ENCODE peak calls at places on chromosomes 1 and 21, in four cellular contexts. G is WTC11, S is K562, Q is HepG2. T is an unnamed sample.

GRCh38 chr1:115426271-115426771 is 88.3 kb upstream of the NGF start:
- DNase-seq in S (no peak), G (no peak), Q (no peak), T (no peak)

GRCh38 chr1:5874416-5875110 is 117.7 kb downstream of the NPHP4 start:
- DNase-seq in G (no peak), Q (no peak), S (no peak), T (no peak)

GRCh38 chr1:61227857-61228557 is 145.6 kb downstream of the NFIA start:
- DNase-seq in G (no peak), S (no peak), Q (no peak), T (no peak)

GRCh38 chr1:60972841-60973364 is 109.5 kb upstream of the NFIA start:
- DNase-seq in G (no peak), S (no peak), Q (peak; percentile 75), T (no peak)

GRCh38 chr21:43825936-43826622 is 36.7 kb downstream of the RRP1 start:
- DNase-seq in Q (peak; percentile 33), G (peak; percentile 54), S (no peak), T (peak; percentile 59)

GRCh38 chr1:12081648-12082396 is 18.7 kb downstream of the TNFRSF8 start:
- DNase-seq in S (peak; percentile 73), Q (no peak), G (no peak), T (no peak)

GRCh38 chr1:3563125-3563524 is 48.2 kb downstream of the MEGF6 start:
- DNase-seq in G (no peak), S (no peak), Q (no peak), T (no peak)

GRCh38 chr1:174197547-174197946 is 38.2 kb downstream of the RABGAP1L start:
- DNase-seq in G (no peak), S (no peak), Q (no peak), T (no peak)

GRCh38 chr1:184504012-184504694 is 117.3 kb downstream of the C1orf21 start:
- DNase-seq in S (no peak), Q (no peak), G (no peak), T (no peak)

GRCh38 chr1:192559115-192560006 is 16.2 kb upstream of the RGS1 start:
- DNase-seq in G (no peak), S (no peak), Q (no peak), T (no peak)

GRCh38 chr1:172599912-172600311 is 59.0 kb upstream of the FASLG start:
- DNase-seq in Q (no peak), S (no peak), G (no peak), T (no peak)

GRCh38 chr1:236516929-236517704 is 6.7 kb upstream of the LGALS8 start:
- DNase-seq in Q (peak; percentile 93), S (no peak), G (no peak), T (no peak)

GRCh38 chr1:160625725-160626498 is 20.9 kb downstream of the SLAMF1 start:
- DNase-seq in G (no peak), S (no peak), Q (no peak), T (no peak)

GRCh38 chr1:32798191-32798590 is 19.0 kb downstream of the YARS1 start:
- DNase-seq in Q (no peak), G (no peak), S (no peak), T (no peak)

GRCh38 chr1:153563339-153563952 is 2.2 kb downstream of the S100A2 start:
- DNase-seq in S (no peak), Q (no peak), G (no peak), T (no peak)

GRCh38 chr1:47865881-47866535 is 131.2 kb downstream of the TRABD2B start:
- DNase-seq in Q (peak; percentile 68), S (no peak), G (no peak), T (no peak)

GRCh38 chr1:65177457-65177856 is 29.5 kb downstream of the AK4 start:
- DNase-seq in Q (no peak), S (no peak), G (no peak), T (no peak)

GRCh38 chr1:118535901-118536300 is 350.9 kb upstream of the SPAG17 start:
- DNase-seq in G (no peak), S (no peak), Q (no peak), T (no peak)

GRCh38 chr1:210081494-210081893 is 143.5 kb downstream of the SYT14 start:
- DNase-seq in G (no peak), S (no peak), Q (no peak), T (peak; percentile 12)

GRCh38 chr1:179038528-179039281 is 13.0 kb downstream of the FAM20B start:
- DNase-seq in G (no peak), S (no peak), Q (no peak), T (no peak)

GRCh38 chr1:206135248-206135647 is 18.1 kb upstream of the AVPR1B start:
- DNase-seq in Q (no peak), G (no peak), S (no peak), T (no peak)

GRCh38 chr1:65339866-65340483 is 30.6 kb downstream of the DNAJC6 start:
- DNase-seq in Q (peak; percentile 52), S (peak; percentile 33), G (no peak), T (no peak)

GRCh38 chr1:16993521-16994038 is 13.2 kb upstream of the MFAP2 start:
- DNase-seq in S (no peak), Q (no peak), G (no peak), T (no peak)

GRCh38 chr1:176604461-176604860 is 141.5 kb downstream of the PAPPA2 start:
- DNase-seq in Q (no peak), G (no peak), S (no peak), T (no peak)

GRCh38 chr1:77632216-77632615 is 50.2 kb downstream of the ZZZ3 start:
- DNase-seq in Q (no peak), S (no peak), G (no peak), T (no peak)

GRCh38 chr1:102798718-102799117 is 309.6 kb downstream of the COL11A1 start:
- DNase-seq in Q (no peak), S (no peak), G (no peak), T (no peak)

GRCh38 chr1:110348050-110348449 is 8.9 kb downstream of the RBM15 start:
- DNase-seq in G (no peak), S (no peak), Q (no peak), T (no peak)

GRCh38 chr1:20726932-20727745 is 5.4 kb downstream of the SH2D5 start:
- DNase-seq in G (no peak), Q (no peak), S (no peak), T (no peak)

GRCh38 chr21:40640427-40640826 is 206.5 kb downstream of the DSCAM start:
- DNase-seq in Q (no peak), G (no peak), S (no peak), T (no peak)

GRCh38 chr1:32068891-32069590 is 3.7 kb upstream of the TMEM39B start:
- DNase-seq in Q (no peak), G (no peak), S (no peak), T (no peak)

GRCh38 chr1:1757422-1758058 is 20.7 kb downstream of the NADK start:
- DNase-seq in S (no peak), Q (no peak), G (no peak), T (no peak)

GRCh38 chr1:235138821-235139220 is 10.2 kb upstream of the TOMM20 start:
- DNase-seq in G (no peak), Q (no peak), S (no peak), T (no peak)

GRCh38 chr1:17765444-17766411 is 10.6 kb downstream of the ACTL8 start:
- DNase-seq in S (no peak), G (no peak), Q (no peak), T (no peak)

GRCh38 chr1:165367375-165367993 is 11.0 kb upstream of the LMX1A start:
- DNase-seq in S (peak; percentile 90), G (peak; percentile 97), Q (peak; percentile 73), T (peak; percentile 89)
- TF ChIP-seq ELF4 in S (no peak), G (no peak), Q (no peak), T (no peak)

DNA sequence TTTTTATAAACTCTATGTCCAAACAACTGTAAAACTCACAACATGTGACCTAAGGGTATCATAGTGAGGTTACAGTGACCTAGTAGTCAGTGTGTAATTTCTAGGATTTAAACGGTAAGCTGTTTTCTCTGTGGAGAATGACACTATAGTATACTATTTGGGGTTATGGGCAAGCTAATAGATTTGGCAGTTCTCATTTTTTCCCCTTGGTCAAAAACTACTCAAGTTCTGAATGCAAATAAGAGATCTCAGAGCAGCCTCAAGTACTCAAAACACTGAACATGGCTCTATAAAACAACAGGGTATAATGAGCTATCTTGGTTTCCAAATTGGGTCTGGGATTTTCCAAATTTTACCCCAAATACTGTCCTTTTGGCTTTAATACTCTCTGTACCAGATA is 88.5 kb upstream of the HMCN1 start:
- DNase-seq in Q (no peak), S (no peak), G (no peak), T (no peak)
- TF ChIP-seq ELF4 in Q (no peak), S (no peak), G (no peak), T (no peak)

DNA sequence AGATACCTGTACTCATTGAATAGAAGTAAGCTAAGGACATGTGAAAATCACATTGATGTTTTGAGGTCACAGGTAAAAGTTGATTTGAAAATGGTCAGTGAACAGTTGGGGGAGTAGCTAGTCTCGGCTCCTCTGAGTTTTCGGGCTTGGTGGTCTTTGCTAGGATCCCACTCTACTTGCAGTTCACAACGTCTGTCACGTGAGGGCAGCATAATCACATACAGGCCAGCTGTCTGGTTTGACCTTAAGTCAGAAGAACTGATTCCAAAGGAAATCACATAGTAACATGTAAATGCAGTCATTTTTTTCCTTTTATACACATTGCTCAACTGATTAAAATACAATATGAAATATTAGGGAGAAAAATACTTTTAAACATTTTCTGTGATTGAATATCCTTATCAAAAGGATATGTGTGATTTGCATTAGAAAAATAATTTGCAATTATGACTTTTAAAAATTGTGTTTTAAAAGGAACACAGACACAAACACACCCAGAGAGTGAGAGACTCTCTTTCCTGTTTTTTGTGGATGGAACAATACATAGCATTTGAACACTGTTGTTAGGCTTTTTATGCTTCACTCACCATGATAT is 21.8 kb upstream of the PDC start:
- DNase-seq in Q (peak; percentile 47), G (peak; percentile 81), S (peak; percentile 59), T (peak; percentile 79)
- TF ChIP-seq ELF4 in Q (no peak), G (no peak), S (no peak), T (no peak)

GRCh38 chr1:204664251-204664650 is 21.3 kb downstream of the LRRN2 start:
- DNase-seq in G (no peak), Q (no peak), S (no peak), T (no peak)

GRCh38 chr1:204658295-204658694 is 27.2 kb downstream of the LRRN2 start:
- DNase-seq in S (no peak), G (no peak), Q (no peak), T (no peak)

GRCh38 chr1:204662530-204662929 is 23.0 kb downstream of the LRRN2 start:
- DNase-seq in G (no peak), Q (no peak), S (no peak), T (no peak)

GRCh38 chr1:204660509-204660908 is 25.0 kb downstream of the LRRN2 start:
- DNase-seq in Q (no peak), S (no peak), G (no peak), T (no peak)

GRCh38 chr1:204659061-204659460 is 26.5 kb downstream of the LRRN2 start:
- DNase-seq in S (no peak), Q (no peak), G (no peak), T (no peak)
- TF ChIP-seq ELF4 in S (no peak), Q (no peak), G (no peak), T (no peak)